ENCODE peak calls at places on chromosomes 3 and 15, in eight cellular contexts. I is mammary epithelial cell, P is epithelial cell of esophagus, U is lung, W is GM12865, O is foreskin fibroblast, Z is spleen, J is cardiac fibroblast. Y is an unnamed sample.

GRCh38 chr3:111763968-111764367 is 95.1 kb upstream of the PHLDB2 start:
- DNase-seq in I (no peak), P (no peak), U (no peak), W (no peak), O (peak), Z (no peak), J (peak), Y (no peak)

GRCh38 chr15:95017950-95018349 is 786.6 kb downstream of the MCTP2 start:
- DNase-seq in I (peak), P (peak), U (no peak), W (no peak), O (no peak), Z (peak), J (peak), Y (no peak)

GRCh38 chr3:140736863-140737460 is 59.1 kb downstream of the TRIM42 start:
- DNase-seq in I (peak), P (peak), U (no peak), W (peak), O (peak), Z (no peak), J (peak), Y (no peak)

GRCh38 chr15:82111918-82112317 is 66.1 kb upstream of the MEX3B start:
- DNase-seq in I (no peak), P (no peak), U (no peak), W (no peak), O (peak), Z (no peak), J (no peak), Y (no peak)

GRCh38 chr3:30700702-30701321 is 94.4 kb downstream of the TGFBR2 start:
- DNase-seq in I (no peak), P (peak), U (no peak), W (no peak), O (no peak), Z (no peak), J (no peak), Y (no peak)

GRCh38 chr15:82804575-82804949 is 1.3 kb downstream of the FSD2 start:
- DNase-seq in I (peak), P (peak), U (no peak), W (no peak), O (no peak), Z (no peak), J (peak), Y (no peak)

GRCh38 chr3:194773666-194774455 is 88.2 kb downstream of the FAM43A start:
- DNase-seq in I (no peak), P (no peak), U (no peak), W (no peak), O (peak), Z (no peak), J (no peak), Y (no peak)

GRCh38 chr3:146503459-146504202 is 34.3 kb upstream of the PLSCR2 start:
- DNase-seq in I (peak), P (peak), U (no peak), W (peak), O (peak), Z (no peak), J (peak), Y (no peak)

GRCh38 chr15:91515188-91515754 is 338.2 kb upstream of the SLCO3A1 start:
- DNase-seq in I (peak), P (peak), U (no peak), W (no peak), O (peak), Z (no peak), J (peak), Y (no peak)

GRCh38 chr3:61186030-61186429 is 65.2 kb downstream of the FHIT start:
- DNase-seq in I (no peak), P (no peak), U (no peak), W (no peak), O (no peak), Z (no peak), J (no peak), Y (no peak)

GRCh38 chr3:170429050-170429449 is 10.4 kb downstream of the CLDN11 start:
- DNase-seq in I (peak), P (no peak), U (no peak), W (peak), O (no peak), Z (no peak), J (peak), Y (peak)

DNA sequence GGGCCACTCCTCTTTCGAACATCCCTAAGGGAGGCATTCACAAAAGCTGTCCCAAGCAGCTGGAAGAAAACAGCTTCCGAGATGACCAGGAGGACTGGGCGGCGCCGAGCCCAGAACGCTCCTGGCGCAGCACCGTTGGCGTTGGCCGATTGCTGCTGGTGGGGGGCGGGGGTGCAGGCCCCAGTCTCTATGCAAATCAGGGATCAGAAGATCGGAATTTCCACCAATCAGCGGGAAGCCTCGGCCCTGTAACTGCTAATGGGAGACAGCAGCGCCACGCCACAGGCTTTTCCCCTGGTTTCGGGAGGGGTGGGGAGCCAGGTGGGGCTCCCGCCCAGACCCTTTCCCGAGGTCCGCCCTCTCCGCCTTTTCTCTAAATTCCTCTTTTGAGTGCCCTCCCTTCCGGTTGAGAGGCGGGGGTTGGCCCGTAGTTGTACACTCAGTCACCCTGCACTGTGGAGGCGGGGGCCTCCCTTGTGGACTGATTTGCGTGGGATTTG is 27.0 kb downstream of the HMCES start:
- DNase-seq in I (peak), P (peak), U (peak), W (peak), O (peak), Z (peak), J (peak), Y (no peak)
- H3K4me3 ChIP-seq in I (peak), P (peak), U (no peak), W (no peak), O (peak), Z (peak), J (peak), Y (no peak)

DNA sequence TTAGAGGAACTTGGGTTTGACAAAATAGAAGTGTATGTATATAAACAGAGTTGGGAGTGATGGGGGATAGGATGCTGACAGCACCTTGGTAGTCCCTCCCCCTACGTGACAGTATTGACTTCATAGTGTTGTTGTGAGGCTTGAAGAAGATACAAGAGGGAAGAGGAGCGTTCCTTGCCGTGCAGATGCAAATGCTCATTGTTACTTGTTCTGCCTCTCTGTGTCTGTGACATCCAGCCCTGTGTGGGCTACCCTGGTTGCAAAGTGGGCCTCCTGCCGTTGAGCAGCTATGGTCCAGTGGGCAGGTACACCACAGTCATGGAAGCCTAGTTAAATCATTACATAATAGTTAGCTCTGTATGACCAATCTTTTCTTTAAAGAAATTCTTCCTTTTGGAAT is 45.0 kb downstream of the SMAD3 start:
- DNase-seq in I (no peak), P (no peak), U (no peak), W (peak), O (no peak), Z (peak), J (no peak), Y (no peak)
- H3K4me3 ChIP-seq in I (no peak), P (no peak), U (no peak), W (no peak), O (no peak), Z (no peak), J (no peak), Y (no peak)

GRCh38 chr3:63458405-63458804 is 180.3 kb downstream of the SYNPR start:
- DNase-seq in I (no peak), P (no peak), U (no peak), W (no peak), O (no peak), Z (no peak), J (no peak), Y (no peak)
- H3K4me3 ChIP-seq in I (no peak), P (no peak), U (no peak), W (no peak), O (no peak), Z (no peak), J (no peak), Y (no peak)

DNA sequence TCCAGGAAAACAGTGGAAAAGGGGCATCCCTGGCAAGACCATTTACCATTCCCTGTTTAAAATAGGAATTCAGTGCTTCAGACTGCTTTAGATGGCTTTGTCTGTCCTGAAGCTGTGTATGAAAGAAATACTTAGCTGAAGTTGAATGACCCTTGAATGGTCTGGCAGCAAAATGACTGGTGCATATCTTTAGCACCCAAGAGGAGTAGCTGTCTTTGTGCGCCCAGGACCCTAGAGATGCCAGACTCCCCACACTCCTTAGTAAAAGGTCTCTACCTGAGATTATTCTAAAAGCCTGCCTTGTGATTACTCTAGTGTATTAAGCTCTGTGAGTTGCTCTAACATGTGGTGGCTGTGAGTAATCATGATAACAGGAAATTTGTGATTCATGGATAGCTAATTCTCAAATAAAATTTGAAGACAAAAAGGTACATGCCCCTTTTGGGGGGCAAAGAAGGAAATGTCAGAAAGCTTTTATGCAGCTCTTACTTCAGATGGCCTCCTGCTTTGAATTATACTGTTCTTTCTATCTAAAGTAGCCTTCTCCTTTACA is 3.2 kb downstream of the MAPKBP1 start:
- DNase-seq in I (peak), P (peak), U (no peak), W (no peak), O (no peak), Z (no peak), J (no peak), Y (no peak)
- H3K4me3 ChIP-seq in I (peak), P (peak), U (no peak), W (no peak), O (peak), Z (no peak), J (no peak), Y (no peak)

GRCh38 chr3:126395846-126396513 is 1.3 kb downstream of the CFAP100 start:
- DNase-seq in I (no peak), P (no peak), U (no peak), W (no peak), O (no peak), Z (peak), J (no peak), Y (no peak)

GRCh38 chr3:126396536-126396935 is 1.8 kb downstream of the CFAP100 start:
- DNase-seq in I (no peak), P (no peak), U (no peak), W (no peak), O (no peak), Z (peak), J (no peak), Y (no peak)

GRCh38 chr3:126394179-126394976 is at the start of gene CFAP100:
- DNase-seq in I (no peak), P (peak), U (peak), W (no peak), O (no peak), Z (peak), J (peak), Y (no peak)

GRCh38 chr3:126393563-126393962 is 1.1 kb upstream of the CFAP100 start:
- DNase-seq in I (no peak), P (no peak), U (no peak), W (no peak), O (no peak), Z (no peak), J (no peak), Y (no peak)

GRCh38 chr3:126394977-126395321 is 240 bp downstream of the CFAP100 start:
- DNase-seq in I (no peak), P (no peak), U (no peak), W (no peak), O (no peak), Z (no peak), J (no peak), Y (no peak)
- H3K4me3 ChIP-seq in I (no peak), P (no peak), U (no peak), W (no peak), O (no peak), Z (no peak), J (no peak), Y (no peak)

DNA sequence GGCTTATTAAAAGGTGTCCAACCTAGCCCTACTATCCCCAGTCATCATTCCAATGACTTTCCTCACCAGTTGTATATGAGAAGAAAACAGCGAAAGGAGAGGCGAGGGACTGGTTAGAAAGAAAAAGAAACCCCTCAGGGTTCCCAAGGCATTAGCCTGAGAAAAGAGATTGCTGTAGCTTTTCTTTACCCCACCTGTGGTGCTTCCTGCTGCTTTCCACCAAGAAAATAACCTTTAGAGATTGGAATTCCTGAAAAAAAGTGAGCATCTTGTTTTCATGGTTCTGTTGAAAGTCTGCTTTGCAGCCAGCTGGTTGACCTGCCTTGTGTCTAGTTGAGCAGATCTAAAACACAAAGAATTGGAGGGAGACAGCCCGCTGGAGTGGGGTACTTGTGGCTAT is 196.4 kb downstream of the CADPS start:
- DNase-seq in I (no peak), P (no peak), U (no peak), W (no peak), O (no peak), Z (no peak), J (no peak), Y (no peak)
- H3K4me3 ChIP-seq in I (no peak), P (no peak), U (no peak), W (no peak), O (no peak), Z (no peak), J (no peak), Y (no peak)

GRCh38 chr3:113894927-113895326 is 52.9 kb upstream of the ZDHHC23 start:
- DNase-seq in I (no peak), P (no peak), U (no peak), W (no peak), O (no peak), Z (no peak), J (no peak), Y (no peak)

GRCh38 chr3:113896930-113897329 is 50.9 kb upstream of the ZDHHC23 start:
- DNase-seq in I (no peak), P (no peak), U (no peak), W (no peak), O (no peak), Z (no peak), J (no peak), Y (no peak)

GRCh38 chr3:113895964-113896363 is 51.8 kb upstream of the ZDHHC23 start:
- DNase-seq in I (no peak), P (peak), U (no peak), W (no peak), O (no peak), Z (no peak), J (no peak), Y (no peak)

GRCh38 chr3:113898892-113899291 is 48.9 kb upstream of the ZDHHC23 start:
- DNase-seq in I (no peak), P (no peak), U (no peak), W (no peak), O (peak), Z (no peak), J (peak), Y (no peak)

DNA sequence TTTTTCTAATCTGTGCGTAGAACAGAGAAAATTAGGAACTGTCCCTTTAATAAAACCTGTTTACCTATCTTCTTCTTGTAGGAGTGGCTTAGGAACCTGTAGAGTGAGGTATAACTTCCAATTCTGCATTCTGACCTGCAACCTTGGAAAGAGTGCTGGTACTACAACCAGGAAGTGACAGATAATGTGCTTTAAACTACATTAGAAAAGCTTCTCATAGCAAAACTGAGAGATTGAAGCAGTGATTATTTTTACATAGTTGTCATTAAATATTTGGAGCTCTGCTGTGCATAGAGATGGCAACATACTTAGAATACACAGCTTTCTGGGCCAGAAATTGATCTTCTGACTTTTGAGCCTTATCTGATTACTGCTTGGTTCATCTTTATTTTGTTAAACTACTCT is 50.4 kb upstream of the ZDHHC23 start:
- DNase-seq in I (peak), P (peak), U (no peak), W (no peak), O (no peak), Z (no peak), J (no peak), Y (no peak)
- H3K4me3 ChIP-seq in I (peak), P (peak), U (no peak), W (no peak), O (no peak), Z (peak), J (no peak), Y (no peak)

GRCh38 chr3:43086460-43087165 is 19.3 kb downstream of the POMGNT2 start:
- DNase-seq in I (no peak), P (no peak), U (no peak), W (no peak), O (no peak), Z (no peak), J (no peak), Y (no peak)
- H3K4me3 ChIP-seq in I (no peak), P (no peak), U (no peak), W (no peak), O (no peak), Z (no peak), J (no peak), Y (no peak)

GRCh38 chr3:49415931-49416601 is 3.8 kb downstream of the TCTA start:
- DNase-seq in I (no peak), P (peak), U (no peak), W (peak), O (no peak), Z (peak), J (no peak), Y (peak)
- H3K4me3 ChIP-seq in I (no peak), P (no peak), U (no peak), W (no peak), O (no peak), Z (peak), J (no peak), Y (peak)

Y was measured in Jurkat, Clone E6-1.